ENCODE peak calls at places on chromosomes 6 and 20, in six cellular contexts. Q, O, E, H, T and P are unnamed samples. For H3K9me3, the result is how much of the 10 kb centered on the place peaks cover.

GRCh38 chr20:29298759-29299613 is 1958.5 kb upstream of the DEFB115 start:
- DNase-seq in Q (no peak), O (no peak), E (no peak), H (no peak), T (no peak), P (no peak)

GRCh38 chr20:4555188-4555893 is 166.4 kb upstream of the PRND start:
- DNase-seq in Q (no peak), O (no peak), E (no peak), H (no peak), T (peak), P (no peak)

GRCh38 chr6:136609878-136610706 is 59.9 kb upstream of the MAP7 start:
- DNase-seq in Q (no peak), O (peak), E (no peak), H (no peak), T (peak), P (no peak)

GRCh38 chr20:32780749-32781402 is 18.7 kb downstream of the DNMT3B start:
- DNase-seq in Q (peak), O (no peak), E (no peak), H (no peak), T (no peak), P (no peak)

GRCh38 chr20:13288357-13288756 is 67.3 kb downstream of the ISM1 start:
- DNase-seq in Q (no peak), O (no peak), E (no peak), H (no peak), T (no peak), P (no peak)

GRCh38 chr20:61902213-61902869 is 163.3 kb downstream of the TAF4 start:
- DNase-seq in Q (no peak), O (no peak), E (peak), H (no peak), T (peak), P (no peak)

GRCh38 chr6:77457720-77458349 is 5.5 kb downstream of the HTR1B start:
- DNase-seq in Q (peak), O (peak), E (peak), H (peak), T (peak), P (peak)

GRCh38 chr6:45658396-45658795 is 280.7 kb upstream of the SUPT3H start:
- DNase-seq in Q (no peak), O (no peak), E (no peak), H (no peak), T (no peak), P (no peak)

GRCh38 chr6:2578729-2579128 is 172.0 kb downstream of the MYLK4 start:
- DNase-seq in Q (no peak), O (no peak), E (no peak), H (no peak), T (no peak), P (no peak)

GRCh38 chr6:15475872-15476271 is 187.0 kb downstream of the DTNBP1 start:
- DNase-seq in Q (no peak), O (no peak), E (no peak), H (no peak), T (no peak), P (no peak)

GRCh38 chr20:23335521-23335920 is 15.1 kb upstream of the NXT1 start:
- DNase-seq in Q (no peak), O (no peak), E (no peak), H (no peak), T (no peak), P (no peak)

GRCh38 chr20:48390981-48391380 is 436.8 kb downstream of the PREX1 start:
- DNase-seq in Q (no peak), O (no peak), E (no peak), H (no peak), T (no peak), P (no peak)

GRCh38 chr6:168210239-168211107 is 109.1 kb downstream of the DACT2 start:
- DNase-seq in Q (no peak), O (no peak), E (no peak), H (no peak), T (no peak), P (no peak)

GRCh38 chr6:87436435-87436834 is 28.7 kb downstream of the CFAP206 start:
- DNase-seq in Q (peak), O (no peak), E (no peak), H (peak), T (peak), P (peak)

GRCh38 chr20:53841741-53842140 is 228.7 kb downstream of the BCAS1 start:
- DNase-seq in Q (no peak), O (no peak), E (no peak), H (no peak), T (no peak), P (no peak)

GRCh38 chr6:35367646-35368037 is 25.3 kb downstream of the PPARD start:
- DNase-seq in Q (no peak), O (no peak), E (no peak), H (no peak), T (no peak), P (no peak)

GRCh38 chr20:24406761-24407550 is 62.5 kb upstream of the SYNDIG1 start:
- DNase-seq in Q (no peak), O (no peak), E (no peak), H (no peak), T (no peak), P (no peak)

GRCh38 chr6:35786272-35786671 is 5.5 kb downstream of the CLPSL1 start:
- DNase-seq in Q (no peak), O (no peak), E (no peak), H (no peak), T (no peak), P (no peak)

GRCh38 chr20:577167-577791 is 32.8 kb downstream of the TCF15 start:
- DNase-seq in Q (peak), O (no peak), E (no peak), H (no peak), T (no peak), P (no peak)

GRCh38 chr20:56826971-56827645 is 198.0 kb downstream of the TFAP2C start:
- DNase-seq in Q (no peak), O (no peak), E (no peak), H (peak), T (no peak), P (no peak)

GRCh38 chr6:116268589-116269293 is 11.0 kb downstream of the TSPYL1 start:
- DNase-seq in Q (peak), O (no peak), E (no peak), H (no peak), T (peak), P (no peak)

GRCh38 chr6:34570066-34570833 is 14.1 kb upstream of the SPDEF start:
- DNase-seq in Q (no peak), O (no peak), E (no peak), H (no peak), T (peak), P (no peak)

GRCh38 chr6:70398783-70399730 is 14.3 kb upstream of the FAM135A start:
- DNase-seq in Q (no peak), O (peak), E (no peak), H (no peak), T (peak), P (no peak)

GRCh38 chr6:149855040-149855654 is 9.0 kb downstream of the LRP11 start:
- DNase-seq in Q (no peak), O (no peak), E (no peak), H (no peak), T (no peak), P (no peak)

GRCh38 chr6:53699462-53699861 is 33.9 kb upstream of the KLHL31 start:
- DNase-seq in Q (no peak), O (no peak), E (no peak), H (no peak), T (no peak), P (no peak)

GRCh38 chr6:170438402-170438753 is 114.7 kb downstream of the PSMB1 start:
- DNase-seq in Q (peak), O (peak), E (peak), H (peak), T (peak), P (no peak)

GRCh38 chr6:35729722-35730121 is 7.1 kb upstream of the ARMC12 start:
- DNase-seq in Q (no peak), O (no peak), E (no peak), H (no peak), T (peak), P (no peak)

GRCh38 chr20:14234666-14235295 is 102.6 kb downstream of the FLRT3 start:
- DNase-seq in Q (no peak), O (no peak), E (no peak), H (no peak), T (no peak), P (no peak)

DNA sequence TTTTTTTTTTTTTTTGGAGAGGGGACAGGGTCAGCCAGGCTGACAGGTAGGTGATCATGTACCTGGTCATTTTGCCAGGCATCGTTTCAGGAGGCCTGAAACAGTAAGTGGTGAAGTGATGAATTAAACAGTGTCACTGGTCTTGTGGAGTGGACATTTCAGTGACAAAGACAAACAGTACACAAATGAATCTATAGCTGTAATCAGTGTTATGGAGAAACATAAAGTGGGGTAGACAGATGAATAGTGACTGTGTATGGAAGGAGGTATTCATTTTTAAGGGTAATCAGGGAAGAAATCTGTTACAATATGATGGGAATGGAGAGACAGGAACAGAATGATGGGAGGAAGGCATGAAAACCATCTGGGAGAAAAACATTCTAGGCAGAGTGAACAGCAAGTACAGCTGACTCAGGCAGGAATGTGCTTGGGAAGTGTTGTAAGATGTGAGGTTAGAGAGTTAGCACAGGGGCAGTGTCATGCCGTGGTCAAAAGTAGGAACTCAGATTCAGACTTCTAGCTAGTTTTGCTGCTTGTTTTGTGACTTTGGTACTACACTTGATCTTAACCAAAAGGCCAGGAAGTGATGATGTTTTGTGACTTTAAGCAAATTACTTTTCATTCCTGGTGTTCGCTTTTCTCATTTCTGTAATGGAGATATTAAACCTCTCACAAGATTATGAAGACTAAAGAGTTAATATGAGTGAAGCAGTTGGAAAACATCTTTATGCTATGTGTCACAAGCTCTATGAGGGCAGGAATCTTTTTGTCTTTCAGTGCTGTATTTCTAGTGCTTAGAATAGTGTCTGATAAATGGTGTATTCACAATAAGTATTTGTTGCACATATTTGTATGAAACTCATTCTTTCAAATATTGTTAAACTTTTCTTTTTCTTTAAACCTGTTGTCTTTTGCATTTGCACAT is 43.4 kb downstream of the QKI start:
- DNase-seq in Q (no peak), O (no peak), E (no peak), H (peak), T (no peak), P (no peak)
- TF ChIP-seq CTCF in Q (no peak), O (no peak), E (no peak), H (no peak), T (no peak), P (no peak)

DNA sequence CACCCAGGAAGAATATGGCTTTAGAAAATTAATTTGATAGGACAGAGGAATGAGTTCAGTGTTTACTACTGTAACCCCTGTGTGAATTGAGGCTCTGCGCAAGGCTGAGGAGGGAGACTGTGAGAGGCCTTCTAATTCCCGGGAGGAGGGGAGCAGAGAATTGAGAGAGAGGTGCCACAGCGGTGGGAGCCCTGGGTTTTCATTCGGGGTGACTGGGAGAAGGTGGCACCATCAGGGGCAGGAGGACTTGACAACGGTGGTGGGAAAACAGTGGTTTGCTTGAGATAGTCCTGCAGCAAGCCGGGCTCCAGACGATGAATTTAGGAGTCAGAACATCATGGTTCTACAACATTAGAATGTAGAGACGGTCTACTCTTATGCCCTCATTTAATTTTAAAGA is 9.2 kb downstream of the DUSP22 start:
- DNase-seq in Q (no peak), O (no peak), E (no peak), H (no peak), T (no peak), P (no peak)
- H3K9me3 ChIP-seq in Q (under half), O (under half), E (under half), H (under half), T (under half), P (under half)

GRCh38 chr20:63737940-63738686 is 1.5 kb upstream of the SLC2A4RG start:
- DNase-seq in Q (peak), O (peak), E (no peak), H (no peak), T (peak), P (peak)

GRCh38 chr20:63739129-63740069 is at the start of gene SLC2A4RG:
- DNase-seq in Q (peak), O (peak), E (peak), H (peak), T (peak), P (peak)

GRCh38 chr20:63740070-63740500 is 509 bp downstream of the SLC2A4RG start:
- DNase-seq in Q (peak), O (peak), E (peak), H (no peak), T (peak), P (no peak)

GRCh38 chr20:63737690-63737939 is 1.2 kb downstream of the LIME1 start:
- DNase-seq in Q (peak), O (no peak), E (no peak), H (no peak), T (no peak), P (no peak)

GRCh38 chr20:63738687-63739128 is 868 bp upstream of the SLC2A4RG start:
- DNase-seq in Q (peak), O (peak), E (peak), H (peak), T (peak), P (no peak)
- H3K4me3 ChIP-seq in Q (peak), O (peak), E (peak), H (peak), T (no peak), P (peak)

GRCh38 chr6:37536462-37537225 is 37.0 kb upstream of the CCDC167 start:
- DNase-seq in Q (peak), O (no peak), E (no peak), H (no peak), T (no peak), P (no peak)

GRCh38 chr6:37540390-37540789 is 40.7 kb upstream of the CCDC167 start:
- DNase-seq in Q (no peak), O (no peak), E (no peak), H (no peak), T (no peak), P (no peak)

GRCh38 chr6:37539706-37540352 is 40.1 kb upstream of the CCDC167 start:
- DNase-seq in Q (no peak), O (no peak), E (no peak), H (no peak), T (no peak), P (no peak)

GRCh38 chr6:37535701-37536461 is 36.2 kb upstream of the CCDC167 start:
- DNase-seq in Q (peak), O (no peak), E (no peak), H (no peak), T (peak), P (peak)

GRCh38 chr6:37538107-37538506 is 38.4 kb upstream of the CCDC167 start:
- DNase-seq in Q (no peak), O (no peak), E (no peak), H (no peak), T (peak), P (no peak)
- TF ChIP-seq CTCF in Q (peak), O (no peak), E (no peak), H (no peak), T (no peak), P (no peak)

DNA sequence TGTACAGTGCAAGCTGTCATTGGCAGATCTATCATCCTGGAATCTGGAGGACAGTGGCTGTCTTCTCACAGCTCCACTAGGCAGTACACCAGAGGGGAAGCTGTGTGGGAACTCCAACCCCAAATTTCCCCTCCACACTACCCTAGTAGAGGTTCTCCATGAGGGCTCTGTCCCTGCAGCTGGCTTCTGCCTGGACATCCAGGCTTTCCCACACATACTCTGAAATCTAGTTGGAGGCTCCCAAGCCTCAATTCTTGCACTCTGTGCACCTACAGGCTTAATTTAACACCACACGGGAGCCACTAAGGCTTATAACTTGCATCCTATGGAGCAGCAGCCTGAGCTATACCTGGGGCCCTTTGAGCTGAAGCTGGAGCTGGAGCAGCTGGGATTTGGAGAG is 43.0 kb upstream of the TRIM39 start:
- DNase-seq in Q (no peak), O (no peak), E (no peak), H (no peak), T (no peak), P (no peak)
- H3K9me3 ChIP-seq in Q (half or more), O (half or more), E (under half), H (under half), T (half or more), P (under half)

GRCh38 chr6:18259675-18260447 is 4.5 kb downstream of the DEK start:
- DNase-seq in Q (no peak), O (no peak), E (no peak), H (no peak), T (no peak), P (no peak)
- H3K4me3 ChIP-seq in Q (no peak), O (no peak), E (no peak), H (no peak), T (no peak), P (no peak)